ENCODE peak calls at places on chromosome X, in six cellular contexts. A is fibroblast of the aortic adventitia, L is breast epithelium, W is AG04450, N is bronchial epithelial cell, B is fibroblast of lung. S is an unnamed sample.

GRCh38 chrX:21865436-21865835 is 9.6 kb downstream of the YY2 start:
- DNase-seq in A (peak), L (no peak), W (no peak), N (no peak), B (peak), S (no peak)

GRCh38 chrX:20455001-20455400 is 188.3 kb upstream of the RPS6KA3 start:
- DNase-seq in A (no peak), L (no peak), W (no peak), N (no peak), B (no peak), S (no peak)

GRCh38 chrX:72042860-72043248 is 88.9 kb downstream of the RTL5 start:
- DNase-seq in A (no peak), L (no peak), W (no peak), N (no peak), B (no peak), S (no peak)

GRCh38 chrX:104136241-104137019 is 20.4 kb downstream of the SLC25A53 start:
- DNase-seq in A (peak), L (no peak), W (peak), N (peak), B (peak), S (peak)

GRCh38 chrX:120755066-120755846 is 120.4 kb downstream of the CT47B1 start:
- DNase-seq in A (no peak), L (no peak), W (no peak), N (no peak), B (no peak), S (no peak)

GRCh38 chrX:131366387-131366786 is 77.3 kb upstream of the IGSF1 start:
- DNase-seq in A (no peak), L (no peak), W (no peak), N (peak), B (no peak), S (no peak)

GRCh38 chrX:68842781-68843581 is 14.2 kb downstream of the EFNB1 start:
- DNase-seq in A (no peak), L (no peak), W (no peak), N (peak), B (peak), S (no peak)

GRCh38 chrX:104270212-104270611 is 15.5 kb upstream of the ESX1 start:
- DNase-seq in A (no peak), L (no peak), W (no peak), N (no peak), B (no peak), S (no peak)

GRCh38 chrX:77446029-77446585 is 1.1 kb upstream of the FGF16 start:
- DNase-seq in A (no peak), L (no peak), W (no peak), N (no peak), B (no peak), S (no peak)

GRCh38 chrX:23959781-23960180 is 52.0 kb downstream of the CXorf58 start:
- DNase-seq in A (no peak), L (no peak), W (no peak), N (no peak), B (no peak), S (no peak)

GRCh38 chrX:106933538-106933961 is 13.3 kb downstream of the CLDN2 start:
- DNase-seq in A (peak), L (no peak), W (no peak), N (no peak), B (peak), S (no peak)

GRCh38 chrX:154805696-154806091 is 409 bp upstream of the MPP1 start:
- DNase-seq in A (peak), L (no peak), W (no peak), N (peak), B (peak), S (no peak)

GRCh38 chrX:118552501-118552900 is 56.9 kb downstream of the DOCK11 start:
- DNase-seq in A (peak), L (no peak), W (no peak), N (peak), B (peak), S (no peak)

GRCh38 chrX:18668468-18668867 is 3.4 kb downstream of the RS1 start:
- DNase-seq in A (no peak), L (no peak), W (no peak), N (no peak), B (no peak), S (no peak)

GRCh38 chrX:110491846-110492620 is 133.4 kb downstream of the RTL9 start:
- DNase-seq in A (no peak), L (no peak), W (no peak), N (no peak), B (no peak), S (no peak)

GRCh38 chrX:21656587-21657317 is 1.4 kb downstream of the KLHL34 start:
- DNase-seq in A (no peak), L (no peak), W (no peak), N (no peak), B (no peak), S (no peak)

GRCh38 chrX:118740276-118740889 is 13.0 kb downstream of the IL13RA1 start:
- DNase-seq in A (no peak), L (no peak), W (no peak), N (no peak), B (no peak), S (no peak)

GRCh38 chrX:57677132-57677858 is 2.8 kb downstream of the NLRP2B start:
- DNase-seq in A (no peak), L (no peak), W (no peak), N (no peak), B (no peak), S (no peak)

GRCh38 chrX:47815901-47816845 is 20.5 kb upstream of the ZNF81 start:
- DNase-seq in A (peak), L (no peak), W (no peak), N (peak), B (peak), S (no peak)

GRCh38 chrX:75655627-75656026 is 129.4 kb downstream of the MAGEE2 start:
- DNase-seq in A (no peak), L (no peak), W (no peak), N (no peak), B (no peak), S (no peak)

GRCh38 chrX:10579753-10580060 is 40.7 kb downstream of the MID1 start:
- DNase-seq in A (peak), L (no peak), W (no peak), N (no peak), B (peak), S (no peak)

GRCh38 chrX:10574663-10575062 is 45.7 kb downstream of the MID1 start:
- DNase-seq in A (peak), L (no peak), W (no peak), N (peak), B (peak), S (no peak)

GRCh38 chrX:10579018-10579752 is 41.2 kb downstream of the MID1 start:
- DNase-seq in A (peak), L (no peak), W (peak), N (peak), B (peak), S (no peak)

GRCh38 chrX:10577863-10578262 is 42.5 kb downstream of the MID1 start:
- DNase-seq in A (peak), L (no peak), W (no peak), N (peak), B (no peak), S (no peak)

GRCh38 chrX:10576777-10577444 is 43.5 kb downstream of the MID1 start:
- DNase-seq in A (no peak), L (no peak), W (no peak), N (peak), B (no peak), S (no peak)
- H3K4me3 ChIP-seq in A (no peak), L (no peak), W (no peak), N (no peak), B (no peak), S (no peak)

GRCh38 chrX:136779346-136779781 is 1.4 kb downstream of the ARHGEF6 start:
- DNase-seq in A (no peak), L (no peak), W (no peak), N (no peak), B (no peak), S (no peak)

GRCh38 chrX:136778914-136779313 is 1.8 kb downstream of the ARHGEF6 start:
- DNase-seq in A (no peak), L (no peak), W (no peak), N (no peak), B (no peak), S (no peak)

GRCh38 chrX:136781180-136781797 is 557 bp upstream of the ARHGEF6 start:
- DNase-seq in A (peak), L (no peak), W (no peak), N (no peak), B (no peak), S (no peak)

GRCh38 chrX:136780241-136780640 is 491 bp downstream of the ARHGEF6 start:
- DNase-seq in A (no peak), L (no peak), W (no peak), N (no peak), B (no peak), S (no peak)

DNA sequence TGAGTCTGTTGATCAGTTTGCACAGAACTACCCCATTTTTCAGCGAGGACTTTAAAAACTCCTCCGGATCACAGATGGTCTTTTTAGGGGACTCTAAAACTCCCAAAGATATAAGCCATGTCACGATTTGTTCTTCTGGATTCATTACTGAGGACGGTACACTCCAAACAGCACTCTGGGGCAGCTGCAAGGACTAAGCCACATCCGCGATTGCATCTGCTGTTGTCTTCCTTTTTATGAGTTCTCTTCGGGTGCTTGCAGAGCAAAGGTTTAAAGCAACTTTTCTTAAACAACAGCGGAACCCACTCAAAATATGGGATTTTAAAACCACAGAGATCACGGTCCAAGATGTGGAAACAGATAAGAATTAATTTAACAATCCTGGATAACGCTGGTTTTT is at the start of gene ARHGEF6:
- DNase-seq in A (peak), L (no peak), W (no peak), N (no peak), B (no peak), S (no peak)
- H3K4me3 ChIP-seq in A (no peak), L (peak), W (no peak), N (no peak), B (peak), S (peak)

GRCh38 chrX:149259241-149259640 is 245.9 kb downstream of the IDS start:
- DNase-seq in A (no peak), L (no peak), W (no peak), N (peak), B (peak), S (no peak)
- H3K4me3 ChIP-seq in A (no peak), L (no peak), W (no peak), N (no peak), B (no peak), S (no peak)

GRCh38 chrX:123964155-123964554 is 2.6 kb downstream of the STAG2 start:
- DNase-seq in A (peak), L (no peak), W (no peak), N (peak), B (peak), S (no peak)
- H3K4me3 ChIP-seq in A (no peak), L (no peak), W (peak), N (no peak), B (peak), S (peak)

GRCh38 chrX:37830371-37830770 is 17.0 kb downstream of the DYNLT3 start:
- DNase-seq in A (no peak), L (no peak), W (no peak), N (no peak), B (no peak), S (no peak)

GRCh38 chrX:37834937-37835336 is 12.4 kb downstream of the DYNLT3 start:
- DNase-seq in A (no peak), L (no peak), W (no peak), N (peak), B (no peak), S (no peak)
- H3K4me3 ChIP-seq in A (no peak), L (no peak), W (no peak), N (no peak), B (no peak), S (no peak)

DNA sequence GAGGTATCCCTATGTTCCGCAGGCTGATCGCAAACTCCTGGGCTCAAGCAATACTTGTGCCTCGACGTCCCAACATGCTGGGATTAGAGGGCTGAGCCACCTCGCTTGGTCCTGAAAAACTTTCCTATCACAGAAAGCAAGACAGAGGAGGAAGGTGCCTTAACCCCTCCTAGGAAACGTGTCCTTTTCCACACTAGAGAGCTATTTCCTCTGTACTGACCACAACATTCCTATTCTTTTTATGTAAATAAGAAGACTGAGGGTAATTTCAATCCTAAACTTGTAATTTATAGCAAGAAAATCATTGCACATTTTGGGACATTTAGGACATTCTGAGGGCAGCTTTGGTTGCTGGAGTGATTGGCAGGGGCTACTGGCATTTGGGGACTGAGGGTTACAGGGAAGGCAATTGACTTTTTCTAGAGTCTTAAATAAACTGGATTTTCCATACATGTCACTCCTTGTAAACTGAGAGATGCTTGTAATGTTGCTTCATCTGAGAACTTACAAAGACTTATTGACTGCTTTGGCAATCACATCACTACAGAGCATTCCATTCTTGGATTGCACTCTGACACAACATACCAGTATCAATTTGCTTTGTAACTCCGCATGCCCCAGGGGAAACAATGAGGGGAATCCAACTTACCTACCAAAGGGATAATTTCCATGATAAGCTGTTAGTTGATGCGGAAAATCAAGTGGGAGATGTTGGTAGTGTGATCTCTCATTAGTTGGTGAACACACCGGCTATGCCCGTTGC is 15.6 kb downstream of the XAGE3 start:
- DNase-seq in A (peak), L (no peak), W (peak), N (no peak), B (peak), S (no peak)
- H3K4me3 ChIP-seq in A (no peak), L (no peak), W (no peak), N (no peak), B (no peak), S (no peak)

GRCh38 chrX:150627957-150628356 is 59.5 kb downstream of the MTM1 start:
- DNase-seq in A (no peak), L (no peak), W (no peak), N (no peak), B (no peak), S (no peak)
- H3K4me3 ChIP-seq in A (no peak), L (no peak), W (no peak), N (no peak), B (no peak), S (no peak)

GRCh38 chrX:11264925-11265324 is 28.3 kb upstream of the AMELX start:
- DNase-seq in A (no peak), L (no peak), W (no peak), N (no peak), B (no peak), S (no peak)
- H3K4me3 ChIP-seq in A (no peak), L (peak), W (no peak), N (no peak), B (no peak), S (no peak)

GRCh38 chrX:13816899-13817298 is at the start of gene GPM6B:
- DNase-seq in A (no peak), L (no peak), W (no peak), N (no peak), B (no peak), S (no peak)
- H3K4me3 ChIP-seq in A (no peak), L (no peak), W (no peak), N (no peak), B (peak), S (no peak)

DNA sequence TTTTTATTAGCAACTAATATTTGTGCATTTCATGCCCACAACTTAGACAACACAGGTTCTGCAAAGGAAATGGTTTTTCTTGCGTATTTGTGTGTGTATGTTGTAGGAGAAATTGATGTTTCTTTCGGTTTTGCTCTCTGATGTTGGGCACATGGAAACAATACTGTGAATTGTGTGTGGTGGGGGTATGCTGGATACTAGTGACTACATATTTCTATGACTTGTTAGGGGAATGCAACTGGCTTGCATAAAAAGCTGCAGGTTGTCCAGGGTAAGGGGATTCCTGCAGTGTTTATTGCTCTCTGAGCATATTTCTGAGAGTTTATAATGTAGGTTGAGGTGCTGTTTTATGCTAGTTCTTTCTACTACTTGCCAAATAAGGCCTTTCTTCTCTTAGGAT is 11.6 kb downstream of the DLG3 start:
- DNase-seq in A (no peak), L (no peak), W (no peak), N (no peak), B (no peak), S (no peak)
- H3K4me3 ChIP-seq in A (no peak), L (no peak), W (peak), N (no peak), B (peak), S (peak)

S was measured in effector memory CD4-positive, alpha-beta T cell.